ENCODE peak calls at places on chromosomes 2 and 18, in ten cellular contexts. K, S, B, H, Y, Z, G, V, C and P are unnamed samples.

GRCh38 chr2:188786368-188786781 is 187.8 kb upstream of the COL3A1 start:
- DNase-seq in B (no peak), Y (no peak), Z (no peak), C (no peak), V (no peak), S (peak), K (peak), H (peak), G (no peak), P (peak)

GRCh38 chr18:48472610-48473009 is 63.4 kb upstream of the ZBTB7C start:
- DNase-seq in Y (no peak), Z (no peak), K (no peak), H (peak), C (no peak), V (no peak), B (no peak), G (no peak), S (no peak), P (peak)

GRCh38 chr2:16493788-16494187 is 171.8 kb downstream of the CYRIA start:
- DNase-seq in V (no peak), Z (no peak), C (no peak), H (no peak), B (no peak), S (no peak), K (no peak), G (no peak), Y (no peak), P (no peak)

GRCh38 chr2:43985359-43985758 is 10.4 kb downstream of the LRPPRC start:
- DNase-seq in K (no peak), G (no peak), Y (no peak), V (no peak), C (no peak), H (no peak), Z (no peak), B (no peak), S (no peak), P (no peak)

GRCh38 chr2:98378901-98379300 is 32.6 kb downstream of the CNGA3 start:
- DNase-seq in K (peak), G (no peak), S (peak), C (no peak), Y (peak), H (no peak), V (peak), B (no peak), Z (no peak), P (no peak)

GRCh38 chr2:216535454-216535995 is 36.9 kb downstream of the RPL37A start:
- DNase-seq in G (peak), Z (no peak), B (peak), K (peak), V (peak), C (peak), Y (no peak), S (peak), H (peak), P (peak)

GRCh38 chr2:54271843-54272600 is 16.0 kb upstream of the TSPYL6 start:
- DNase-seq in Y (no peak), V (no peak), Z (no peak), G (peak), B (no peak), K (no peak), S (no peak), H (no peak), C (no peak), P (no peak)

GRCh38 chr18:10269226-10269625 is 185.2 kb upstream of the APCDD1 start:
- DNase-seq in C (no peak), V (no peak), B (no peak), H (no peak), S (no peak), Z (no peak), Y (no peak), K (no peak), G (no peak), P (no peak)

GRCh38 chr2:27264253-27264752 is 1.5 kb upstream of the SLC30A3 start:
- DNase-seq in S (no peak), Y (no peak), V (no peak), G (no peak), B (no peak), K (no peak), Z (no peak), H (no peak), C (no peak), P (no peak)

GRCh38 chr2:54904836-54905235 is 145.4 kb downstream of the RTN4 start:
- DNase-seq in H (no peak), C (no peak), S (no peak), B (no peak), Y (no peak), V (no peak), Z (no peak), K (no peak), G (peak), P (no peak)

GRCh38 chr18:13382683-13382989 is 164.1 kb downstream of the LDLRAD4 start:
- DNase-seq in H (no peak), Y (no peak), K (no peak), S (no peak), G (peak), Z (no peak), C (no peak), B (peak), V (no peak), P (no peak)

GRCh38 chr2:75475049-75475448 is 85.7 kb downstream of the EVA1A start:
- DNase-seq in H (no peak), G (no peak), Z (no peak), V (no peak), S (no peak), K (no peak), C (no peak), B (no peak), Y (no peak), P (no peak)

GRCh38 chr2:85318222-85319182 is 9.3 kb downstream of the TGOLN2 start:
- DNase-seq in Y (no peak), G (no peak), K (peak), Z (no peak), S (peak), H (peak), C (no peak), B (no peak), V (no peak), P (peak)

GRCh38 chr18:7846315-7846714 is 279.2 kb downstream of the PTPRM start:
- DNase-seq in S (no peak), V (no peak), B (no peak), C (no peak), H (no peak), Z (no peak), K (no peak), Y (no peak), G (no peak), P (no peak)

GRCh38 chr18:63336366-63337099 is 17.0 kb upstream of the BCL2 start:
- DNase-seq in K (peak), C (no peak), Y (peak), V (no peak), Z (no peak), S (peak), B (no peak), H (peak), G (no peak), P (peak)

GRCh38 chr2:8148260-8148880 is 533.5 kb upstream of the ID2 start:
- DNase-seq in B (no peak), S (peak), C (no peak), G (peak), Y (peak), K (peak), H (peak), V (no peak), Z (no peak), P (peak)

GRCh38 chr18:46462523-46462922 is 194.5 kb downstream of the LOXHD1 start:
- DNase-seq in Z (no peak), Y (no peak), K (no peak), B (no peak), C (no peak), G (no peak), S (no peak), H (no peak), V (no peak), P (no peak)

GRCh38 chr2:20080839-20081348 is 29.5 kb upstream of the LAPTM4A start:
- DNase-seq in B (no peak), Z (peak), V (no peak), H (no peak), Y (no peak), G (no peak), C (no peak), S (no peak), K (no peak), P (no peak)

GRCh38 chr18:72160504-72161445 is 383.4 kb downstream of the CBLN2 start:
- DNase-seq in S (no peak), V (no peak), C (no peak), H (no peak), Y (no peak), Z (no peak), B (no peak), K (peak), G (no peak), P (no peak)

GRCh38 chr2:49371302-49371701 is 217.0 kb upstream of the FSHR start:
- DNase-seq in S (no peak), Z (no peak), K (no peak), B (no peak), V (no peak), G (no peak), H (no peak), Y (no peak), C (no peak), P (no peak)

GRCh38 chr18:76445741-76446232 is 49.3 kb downstream of the ZNF516 start:
- DNase-seq in G (peak), Y (no peak), C (no peak), V (no peak), K (no peak), B (peak), H (no peak), Z (no peak), S (no peak), P (no peak)

GRCh38 chr2:171482877-171483276 is 39.4 kb upstream of the CYBRD1 start:
- DNase-seq in Y (no peak), H (peak), K (no peak), B (no peak), S (peak), C (no peak), V (no peak), G (no peak), Z (no peak), P (peak)

GRCh38 chr2:137467246-137467862 is 496.9 kb upstream of the HNMT start:
- DNase-seq in K (peak), H (peak), V (no peak), Z (peak), S (peak), B (no peak), Y (peak), C (peak), G (peak), P (peak)

GRCh38 chr2:64453710-64454315 is at the start of gene LGALSL:
- DNase-seq in V (peak), Y (no peak), S (peak), G (peak), H (peak), K (peak), C (no peak), B (peak), Z (peak), P (peak)

GRCh38 chr2:25341753-25342371 is at the start of gene DNMT3A:
- DNase-seq in C (no peak), B (no peak), Z (peak), S (peak), Y (peak), H (peak), K (peak), V (peak), G (peak), P (peak)

GRCh38 chr2:238954841-238955521 is 107.1 kb downstream of the TWIST2 start:
- DNase-seq in Y (peak), K (no peak), C (no peak), G (peak), B (no peak), Z (no peak), H (peak), V (no peak), S (peak), P (no peak)

GRCh38 chr2:157785866-157786662 is 90.1 kb downstream of the ACVR1 start:
- DNase-seq in Z (no peak), Y (no peak), G (no peak), V (no peak), C (no peak), B (no peak), S (peak), K (peak), H (peak), P (peak)
- H3K4me3 ChIP-seq in Z (no peak), Y (no peak), G (no peak), V (no peak), C (no peak), B (no peak), S (no peak), K (no peak), H (no peak), P (no peak)

DNA sequence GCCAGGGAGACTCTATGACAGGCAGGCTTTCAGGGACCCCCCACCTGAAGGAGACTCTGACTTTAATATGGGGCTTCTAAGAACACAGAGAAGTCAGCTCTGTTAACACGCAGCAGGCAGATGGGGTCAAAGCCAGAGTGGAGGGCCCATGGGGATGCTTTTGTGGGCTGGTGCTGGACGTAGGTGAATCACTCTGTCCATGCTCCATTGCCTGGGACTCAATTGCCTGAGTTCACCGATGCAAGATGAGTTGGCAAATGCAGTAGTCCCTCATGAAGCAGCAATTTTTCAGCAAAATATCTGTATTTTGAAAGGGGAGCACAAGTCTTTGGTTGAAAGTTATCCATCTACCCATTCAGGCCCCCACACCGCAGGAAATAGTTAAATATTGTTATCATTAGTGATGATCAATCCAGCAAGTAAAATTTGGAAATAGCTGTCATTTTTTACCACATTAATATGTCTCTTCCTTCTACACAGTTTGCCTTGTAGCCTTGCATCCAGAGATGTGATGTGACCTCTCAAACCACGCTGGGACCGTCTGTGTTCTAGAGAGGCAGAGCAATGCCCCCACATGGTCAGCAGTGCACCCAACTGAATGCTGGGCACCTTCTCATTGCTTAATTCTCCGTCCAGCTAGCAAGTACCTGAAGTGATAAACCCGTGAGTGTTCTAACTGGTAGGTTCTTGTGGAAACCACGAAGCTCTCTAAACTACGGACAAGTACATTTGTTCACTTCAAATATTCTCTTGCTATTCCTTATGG is 34.8 kb upstream of the FAM110C start:
- DNase-seq in B (no peak), S (no peak), Y (no peak), K (no peak), H (no peak), C (no peak), G (no peak), V (no peak), Z (no peak), P (no peak)
- TF ChIP-seq CTCF in B (no peak), S (no peak), Y (no peak), K (no peak), H (no peak), C (no peak), G (no peak), V (no peak), Z (no peak), P (no peak)

DNA sequence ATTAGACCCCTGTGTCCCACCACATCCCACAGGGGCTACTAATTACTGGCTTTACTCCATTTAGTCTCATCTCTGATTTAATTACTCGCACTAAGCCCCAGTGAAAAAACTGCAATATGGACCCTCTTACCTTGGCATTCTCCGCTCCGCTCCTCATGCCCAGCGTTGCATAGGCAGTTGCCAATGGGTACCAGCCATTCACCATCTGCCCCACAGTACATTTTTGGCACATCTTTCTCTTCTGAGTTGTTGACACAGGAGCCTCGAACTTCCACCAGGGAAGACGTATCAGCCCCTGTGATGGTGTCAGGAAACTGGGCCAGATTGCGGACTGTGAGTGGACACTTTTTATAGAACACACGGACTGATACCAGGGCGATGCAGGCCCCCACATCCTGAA is 8.5 kb downstream of the EPHA4 start:
- DNase-seq in G (no peak), S (no peak), Y (no peak), B (no peak), H (no peak), C (no peak), V (no peak), K (no peak), Z (no peak), P (no peak)
- H3K4me3 ChIP-seq in G (no peak), S (no peak), Y (no peak), B (no peak), H (no peak), C (no peak), V (no peak), K (no peak), Z (no peak), P (no peak)

DNA sequence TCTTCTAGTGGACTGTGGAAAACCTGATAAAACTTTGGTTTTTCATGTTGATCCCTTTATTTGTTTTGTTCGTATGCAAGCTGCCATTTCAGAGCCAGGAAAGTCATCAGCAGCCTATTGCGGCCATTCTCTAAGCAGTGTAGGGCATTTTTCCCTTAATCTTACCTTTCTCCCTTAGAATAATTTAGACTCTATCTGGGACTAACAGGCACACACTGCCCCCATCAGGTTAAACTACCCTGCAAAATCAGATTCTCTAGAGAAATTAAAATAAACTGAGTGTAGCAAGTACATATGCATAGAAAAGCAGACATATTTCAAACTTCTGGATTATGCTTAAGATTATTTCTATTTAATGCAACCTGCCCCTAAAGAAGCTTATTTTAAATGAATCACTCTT is 347.4 kb downstream of the METTL4 start:
- DNase-seq in H (peak), C (peak), Z (no peak), S (peak), B (no peak), G (no peak), V (no peak), Y (peak), K (peak), P (peak)
- TF ChIP-seq CTCF in H (peak), C (peak), Z (peak), S (peak), B (no peak), G (peak), V (peak), Y (peak), K (peak), P (peak)

GRCh38 chr2:234497592-234498023 is 727 bp upstream of the ARL4C start:
- DNase-seq in K (no peak), G (no peak), Y (no peak), C (no peak), H (no peak), V (no peak), B (no peak), Z (no peak), S (no peak), P (no peak)

GRCh38 chr2:234495801-234496441 is 960 bp downstream of the ARL4C start:
- DNase-seq in K (peak), B (no peak), S (no peak), V (peak), Y (no peak), G (peak), H (peak), Z (no peak), C (no peak), P (peak)

GRCh38 chr2:234496835-234497591 is at the start of gene ARL4C:
- DNase-seq in G (peak), K (peak), B (no peak), Y (no peak), S (peak), C (peak), H (peak), Z (peak), V (peak), P (peak)

GRCh38 chr2:234495076-234495800 is 1.6 kb downstream of the ARL4C start:
- DNase-seq in G (no peak), K (no peak), H (peak), C (no peak), Y (no peak), B (no peak), V (no peak), Z (no peak), S (no peak), P (peak)

DNA sequence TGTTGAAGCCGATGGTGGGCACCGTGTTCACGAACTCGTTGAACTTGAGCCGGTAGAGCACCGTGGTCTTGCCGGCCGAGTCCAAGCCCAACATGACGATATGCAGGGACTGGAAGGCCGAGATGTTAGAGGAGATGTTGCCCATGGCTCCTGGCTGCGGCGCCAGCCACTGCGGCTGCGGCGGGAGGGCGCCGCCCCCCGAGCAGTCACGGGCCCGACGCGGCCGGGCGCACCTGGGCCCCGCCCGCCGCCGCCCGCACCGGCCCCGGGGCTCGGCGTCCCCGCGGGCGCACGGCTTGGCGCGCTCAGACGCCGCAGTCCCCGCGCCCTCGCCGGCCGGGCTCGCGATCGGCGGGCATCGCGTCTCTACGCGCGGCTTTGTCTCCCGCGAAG is 443 bp downstream of the ARL4C start:
- DNase-seq in C (no peak), V (no peak), Z (peak), B (no peak), S (peak), H (no peak), G (peak), Y (no peak), K (peak), P (peak)
- H3K4me3 ChIP-seq in C (peak), V (peak), Z (peak), B (peak), S (peak), H (peak), G (peak), Y (peak), K (peak), P (peak)